ENCODE peak calls at places on chromosomes 2 and 18, in four cellular contexts. B is IMR-90, G is PC-9, M is fibroblast of lung. K is an unnamed sample. For H3K36me3, the result is how much of the 10 kb centered on the place peaks cover.

GRCh38 chr2:104872866-104873688 is 19.2 kb downstream of the POU3F3 start:
- DNase-seq in B (peak), G (no peak), M (peak), K (peak)

GRCh38 chr2:67895171-67895941 is 167.4 kb downstream of the C1D start:
- DNase-seq in B (no peak), G (no peak), M (no peak), K (no peak)

GRCh38 chr2:201890447-201890846 is 84.1 kb downstream of the CDK15 start:
- DNase-seq in B (peak), G (peak), M (peak), K (no peak)

GRCh38 chr2:160906878-160907277 is 253.3 kb upstream of the TANK start:
- DNase-seq in B (no peak), G (no peak), M (peak), K (no peak)

GRCh38 chr2:100213595-100213994 is 71.2 kb upstream of the AFF3 start:
- DNase-seq in B (no peak), G (no peak), M (no peak), K (no peak)

GRCh38 chr2:209648714-209649113 is 122.9 kb upstream of the UNC80 start:
- DNase-seq in B (peak), G (no peak), M (peak), K (no peak)

GRCh38 chr2:100285691-100286090 is 36.6 kb downstream of the LONRF2 start:
- DNase-seq in B (peak), G (no peak), M (peak), K (no peak)

GRCh38 chr2:201881382-201881720 is 75.0 kb downstream of the CDK15 start:
- DNase-seq in B (peak), G (no peak), M (peak), K (no peak)

GRCh38 chr2:207530160-207531023 is 630 bp downstream of the CREB1 start:
- DNase-seq in B (no peak), G (no peak), M (peak), K (peak)

GRCh38 chr2:240576436-240577205 is 8.3 kb downstream of the RNPEPL1 start:
- DNase-seq in B (no peak), G (no peak), M (no peak), K (no peak)

GRCh38 chr2:37215255-37215654 is 16.1 kb downstream of the CEBPZ start:
- DNase-seq in B (no peak), G (no peak), M (peak), K (no peak)

GRCh38 chr2:163347982-163348842 is 387.6 kb downstream of the FIGN start:
- DNase-seq in B (peak), G (peak), M (peak), K (peak)

GRCh38 chr18:55353806-55354205 is 234.2 kb downstream of the TCF4 start:
- DNase-seq in B (no peak), G (no peak), M (peak), K (no peak)

GRCh38 chr18:27604583-27604982 is 419.5 kb upstream of the CHST9 start:
- DNase-seq in B (peak), G (no peak), M (peak), K (no peak)

GRCh38 chr2:144048631-144049060 is 471.3 kb downstream of the ZEB2 start:
- DNase-seq in B (no peak), G (no peak), M (no peak), K (peak)

GRCh38 chr2:45891719-45892118 is 240.2 kb downstream of the PRKCE start:
- DNase-seq in B (no peak), G (no peak), M (no peak), K (no peak)

GRCh38 chr2:216713691-216714411 is 18.5 kb upstream of the IGFBP5 start:
- DNase-seq in B (peak), G (no peak), M (peak), K (peak)

GRCh38 chr2:201807452-201807980 is 1.2 kb downstream of the CDK15 start:
- DNase-seq in B (peak), G (no peak), M (peak), K (peak)

GRCh38 chr2:176902454-176902853 is 310.1 kb upstream of the HNRNPA3 start:
- DNase-seq in B (no peak), G (no peak), M (no peak), K (no peak)

GRCh38 chr18:74115046-74115445 is 32.6 kb downstream of the FBXO15 start:
- DNase-seq in B (peak), G (no peak), M (peak), K (peak)
- H2AFZ ChIP-seq in B (peak), G (no peak), M (peak), K (peak)

GRCh38 chr2:43284967-43285366 is 58.6 kb upstream of the ZFP36L2 start:
- DNase-seq in B (no peak), G (peak), M (no peak), K (no peak)
- H3K36me3 ChIP-seq in B (under half), G (under half), M (under half), K (under half)

DNA sequence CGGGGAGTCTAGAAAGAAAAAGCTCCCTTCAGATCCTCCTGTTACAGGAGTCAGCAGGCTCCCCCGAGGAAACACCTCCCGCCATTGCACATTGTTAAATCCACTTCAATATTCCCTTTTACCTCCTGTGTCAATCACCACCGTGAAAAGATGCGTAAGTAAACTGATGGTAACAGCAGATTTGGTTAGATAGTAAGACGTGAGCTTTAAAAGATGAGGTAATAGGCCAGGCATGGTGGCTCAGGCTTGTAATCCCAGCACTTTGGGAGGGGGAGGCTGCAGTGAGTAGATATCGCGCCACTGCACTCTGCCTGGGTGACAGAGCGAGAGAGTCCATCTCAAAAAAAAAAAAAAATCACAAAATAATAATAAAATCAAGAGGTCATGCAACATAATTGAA is 15.2 kb upstream of the NCL start:
- DNase-seq in B (no peak), G (no peak), M (no peak), K (no peak)
- H2AFZ ChIP-seq in B (no peak), G (no peak), M (no peak), K (no peak)

GRCh38 chr2:190970872-190971506 is 43.0 kb downstream of the STAT1 start:
- DNase-seq in B (no peak), G (no peak), M (no peak), K (no peak)

GRCh38 chr2:190972213-190972612 is 41.8 kb downstream of the STAT1 start:
- DNase-seq in B (no peak), G (no peak), M (no peak), K (no peak)

GRCh38 chr2:190970170-190970569 is 43.8 kb downstream of the STAT1 start:
- DNase-seq in B (no peak), G (no peak), M (no peak), K (no peak)

GRCh38 chr2:190965580-190966222 is 48.3 kb downstream of the STAT1 start:
- DNase-seq in B (no peak), G (no peak), M (no peak), K (no peak)

GRCh38 chr2:190968522-190968921 is 45.4 kb downstream of the STAT1 start:
- DNase-seq in B (no peak), G (no peak), M (no peak), K (no peak)
- H3K36me3 ChIP-seq in B (under half), G (under half), M (under half), K (half or more)

DNA sequence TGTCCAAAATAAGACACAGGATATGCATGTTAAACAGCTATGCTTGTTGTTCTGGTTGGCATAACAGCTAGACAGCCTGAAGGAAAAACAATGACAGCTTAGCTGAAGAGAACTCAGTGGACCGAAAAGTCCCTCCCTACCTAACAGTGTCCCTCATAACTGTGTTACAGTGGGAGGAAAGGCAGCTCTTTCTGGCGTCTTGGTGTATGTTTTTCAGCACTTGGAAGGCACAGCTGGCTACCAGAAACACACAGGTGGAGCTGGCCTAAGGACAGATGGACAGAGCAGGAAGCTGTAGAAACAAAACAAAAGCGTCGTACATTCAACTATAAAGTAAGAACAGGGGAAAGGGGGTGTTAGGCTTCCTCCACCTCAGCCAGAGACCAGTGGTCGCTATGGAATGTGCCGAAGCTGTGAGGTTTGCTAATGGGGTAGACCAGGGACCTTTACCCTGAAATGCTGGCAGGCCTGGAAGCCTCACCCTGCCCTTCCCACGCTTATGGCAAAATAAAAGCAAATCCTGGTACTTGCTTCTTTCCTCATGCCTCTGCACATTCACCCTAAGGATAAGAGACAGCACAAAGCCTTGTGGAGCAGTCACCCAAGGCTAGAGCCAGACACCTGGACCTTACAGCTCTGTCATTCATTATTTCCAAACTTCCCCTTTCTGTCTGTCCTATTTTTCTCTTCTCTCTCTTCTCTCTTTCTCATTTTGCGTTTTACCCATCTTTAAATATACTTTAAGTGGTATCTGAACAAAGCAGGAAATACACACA is 103.4 kb upstream of the TRIB2 start:
- DNase-seq in B (no peak), G (no peak), M (no peak), K (no peak)
- H2AFZ ChIP-seq in B (peak), G (no peak), M (no peak), K (no peak)

GRCh38 chr2:169623224-169623623 is 39.1 kb downstream of the PPIG start:
- DNase-seq in B (no peak), G (no peak), M (no peak), K (no peak)

GRCh38 chr2:169625781-169626180 is 41.6 kb downstream of the PPIG start:
- DNase-seq in B (no peak), G (no peak), M (no peak), K (no peak)

GRCh38 chr2:169619946-169620345 is 35.8 kb downstream of the PPIG start:
- DNase-seq in B (no peak), G (no peak), M (peak), K (no peak)

DNA sequence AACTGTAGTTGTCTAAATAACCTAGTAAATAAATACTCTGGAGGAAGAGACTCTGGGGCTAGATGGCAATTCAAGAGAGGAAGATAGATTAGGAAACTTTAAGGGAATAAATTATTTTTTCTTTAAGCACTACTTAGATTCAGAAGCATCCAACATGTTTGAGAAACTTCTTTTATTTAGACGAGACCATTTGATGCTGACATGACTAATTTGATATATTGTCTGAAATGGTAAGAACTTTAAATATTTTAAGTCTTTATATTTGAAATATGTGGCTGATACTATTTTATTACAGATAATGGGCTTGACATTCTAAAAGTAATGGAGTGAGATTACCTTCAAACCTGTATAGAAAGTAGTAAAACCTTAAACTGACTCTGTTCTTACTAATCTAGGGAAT is 36.4 kb downstream of the PPIG start:
- DNase-seq in B (no peak), G (no peak), M (no peak), K (no peak)
- H3K36me3 ChIP-seq in B (under half), G (under half), M (under half), K (under half)

K was measured in osteoblast.